ENCODE peak calls at places on chromosomes 3 and 15, in six cellular contexts. One of them, this sample, is unnamed.

GRCh38 chr3:160739079-160739478 is 17.0 kb upstream of the PPM1L start:
- DNase-seq in IMR-90: no peak
- DNase-seq in HepG2: no peak
- DNase-seq in K562: no peak
- DNase-seq in SK-N-SH: no peak
- DNase-seq in GM12878: no peak
- DNase-seq in this sample: no peak

GRCh38 chr3:14335774-14336413 is 66.5 kb upstream of the SLC6A6 start:
- DNase-seq in IMR-90: no peak
- DNase-seq in HepG2: no peak
- DNase-seq in GM12878: no peak
- DNase-seq in SK-N-SH: no peak
- DNase-seq in K562: no peak
- DNase-seq in this sample: no peak

GRCh38 chr3:190853464-190853863 is 9.0 kb downstream of the GMNC start:
- DNase-seq in HepG2: no peak
- DNase-seq in SK-N-SH: no peak
- DNase-seq in GM12878: no peak
- DNase-seq in K562: no peak
- DNase-seq in IMR-90: no peak
- DNase-seq in this sample: no peak

GRCh38 chr3:32646761-32647160 is 38.2 kb upstream of the CNOT10 start:
- DNase-seq in SK-N-SH: peak
- DNase-seq in IMR-90: no peak
- DNase-seq in GM12878: no peak
- DNase-seq in HepG2: no peak
- DNase-seq in K562: no peak
- DNase-seq in this sample: no peak

GRCh38 chr15:88719654-88720053 is 80.8 kb downstream of the ISG20 start:
- DNase-seq in SK-N-SH: no peak
- DNase-seq in HepG2: no peak
- DNase-seq in IMR-90: no peak
- DNase-seq in K562: peak
- DNase-seq in GM12878: no peak
- DNase-seq in this sample: no peak

GRCh38 chr3:152835311-152836102 is 576 bp downstream of the P2RY1 start:
- DNase-seq in IMR-90: peak
- DNase-seq in HepG2: no peak
- DNase-seq in SK-N-SH: peak
- DNase-seq in K562: peak
- DNase-seq in GM12878: no peak
- DNase-seq in this sample: peak

GRCh38 chr3:196128172-196128843 is 46.4 kb upstream of the TFRC start:
- DNase-seq in K562: no peak
- DNase-seq in HepG2: no peak
- DNase-seq in SK-N-SH: no peak
- DNase-seq in IMR-90: no peak
- DNase-seq in GM12878: no peak
- DNase-seq in this sample: no peak

GRCh38 chr3:156818890-156819289 is 7.3 kb upstream of the LEKR1 start:
- DNase-seq in IMR-90: peak
- DNase-seq in HepG2: no peak
- DNase-seq in GM12878: no peak
- DNase-seq in SK-N-SH: no peak
- DNase-seq in K562: no peak
- DNase-seq in this sample: peak

GRCh38 chr15:79172801-79173460 is 82.4 kb upstream of the RASGRF1 start:
- DNase-seq in IMR-90: no peak
- DNase-seq in K562: no peak
- DNase-seq in SK-N-SH: no peak
- DNase-seq in HepG2: no peak
- DNase-seq in GM12878: no peak
- DNase-seq in this sample: no peak
- TF ChIP-seq RFX5 in IMR-90: no peak
- TF ChIP-seq RFX5 in K562: no peak
- TF ChIP-seq RFX5 in SK-N-SH: no peak
- TF ChIP-seq RFX5 in HepG2: no peak
- TF ChIP-seq RFX5 in GM12878: no peak
- TF ChIP-seq RFX5 in this sample: no peak

DNA sequence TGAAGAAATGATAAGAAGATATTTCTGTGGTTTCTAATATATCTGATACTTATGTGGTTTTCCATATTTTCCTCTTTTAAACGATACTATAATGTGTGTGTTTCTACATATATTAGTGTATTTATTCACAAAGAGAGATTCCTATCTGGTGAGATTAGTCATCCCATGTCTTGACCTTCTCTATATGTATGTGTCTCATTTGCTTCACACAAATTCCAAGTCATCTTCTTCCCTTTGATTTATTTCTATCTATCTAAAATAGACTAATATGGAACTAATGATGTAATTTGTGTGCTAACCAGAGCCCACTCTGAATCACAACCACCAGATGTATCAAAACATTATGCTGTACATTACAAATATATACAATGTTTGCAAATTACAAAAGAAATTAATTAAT is 154.7 kb upstream of the KCNMB2 start:
- DNase-seq in K562: no peak
- DNase-seq in SK-N-SH: no peak
- DNase-seq in IMR-90: peak
- DNase-seq in HepG2: no peak
- DNase-seq in GM12878: no peak
- DNase-seq in this sample: no peak
- TF ChIP-seq SMC3 in K562: no peak
- TF ChIP-seq SMC3 in SK-N-SH: no peak
- TF ChIP-seq SMC3 in IMR-90: no peak
- TF ChIP-seq SMC3 in HepG2: no peak
- TF ChIP-seq SMC3 in GM12878: no peak
- TF ChIP-seq SMC3 in this sample: no peak

GRCh38 chr3:46860381-46861292 is 2.6 kb downstream of the MYL3 start:
- DNase-seq in K562: peak
- DNase-seq in IMR-90: no peak
- DNase-seq in GM12878: no peak
- DNase-seq in SK-N-SH: no peak
- DNase-seq in HepG2: peak
- DNase-seq in this sample: no peak
- TF ChIP-seq RFX5 in K562: no peak
- TF ChIP-seq RFX5 in IMR-90: no peak
- TF ChIP-seq RFX5 in GM12878: no peak
- TF ChIP-seq RFX5 in SK-N-SH: no peak
- TF ChIP-seq RFX5 in HepG2: no peak
- TF ChIP-seq RFX5 in this sample: no peak

GRCh38 chr3:10198226-10198625 is 33.5 kb downstream of the IRAK2 start:
- DNase-seq in IMR-90: no peak
- DNase-seq in GM12878: no peak
- DNase-seq in K562: no peak
- DNase-seq in HepG2: no peak
- DNase-seq in SK-N-SH: no peak
- DNase-seq in this sample: no peak

GRCh38 chr3:10195692-10196091 is 31.0 kb downstream of the IRAK2 start:
- DNase-seq in HepG2: no peak
- DNase-seq in K562: peak
- DNase-seq in IMR-90: no peak
- DNase-seq in GM12878: no peak
- DNase-seq in SK-N-SH: no peak
- DNase-seq in this sample: no peak

GRCh38 chr3:10198761-10199688 is 34.3 kb downstream of the IRAK2 start:
- DNase-seq in HepG2: peak
- DNase-seq in GM12878: peak
- DNase-seq in K562: peak
- DNase-seq in IMR-90: peak
- DNase-seq in SK-N-SH: no peak
- DNase-seq in this sample: peak

GRCh38 chr3:10194328-10195071 is 29.8 kb downstream of the IRAK2 start:
- DNase-seq in IMR-90: no peak
- DNase-seq in GM12878: peak
- DNase-seq in K562: peak
- DNase-seq in SK-N-SH: no peak
- DNase-seq in HepG2: no peak
- DNase-seq in this sample: no peak

GRCh38 chr3:10196389-10197052 is 31.8 kb downstream of the IRAK2 start:
- DNase-seq in K562: no peak
- DNase-seq in HepG2: no peak
- DNase-seq in SK-N-SH: no peak
- DNase-seq in GM12878: peak
- DNase-seq in IMR-90: peak
- DNase-seq in this sample: no peak
- TF ChIP-seq SMC3 in K562: no peak
- TF ChIP-seq SMC3 in HepG2: no peak
- TF ChIP-seq SMC3 in SK-N-SH: no peak
- TF ChIP-seq SMC3 in GM12878: no peak
- TF ChIP-seq SMC3 in IMR-90: no peak
- TF ChIP-seq SMC3 in this sample: no peak

GRCh38 chr3:23949784-23950183 is 4.7 kb downstream of the NR1D2 start:
- DNase-seq in IMR-90: no peak
- DNase-seq in K562: no peak
- DNase-seq in SK-N-SH: no peak
- DNase-seq in HepG2: peak
- DNase-seq in GM12878: peak
- DNase-seq in this sample: no peak
- TF ChIP-seq RFX5 in IMR-90: no peak
- TF ChIP-seq RFX5 in K562: no peak
- TF ChIP-seq RFX5 in SK-N-SH: no peak
- TF ChIP-seq RFX5 in HepG2: no peak
- TF ChIP-seq RFX5 in GM12878: no peak
- TF ChIP-seq RFX5 in this sample: no peak

GRCh38 chr3:124250053-124250452 is 258.1 kb upstream of the ROPN1 start:
- DNase-seq in HepG2: no peak
- DNase-seq in SK-N-SH: no peak
- DNase-seq in IMR-90: no peak
- DNase-seq in K562: no peak
- DNase-seq in GM12878: no peak
- DNase-seq in this sample: no peak

GRCh38 chr3:124246949-124247348 is 255.0 kb upstream of the ROPN1 start:
- DNase-seq in HepG2: peak
- DNase-seq in GM12878: no peak
- DNase-seq in K562: peak
- DNase-seq in IMR-90: peak
- DNase-seq in SK-N-SH: no peak
- DNase-seq in this sample: peak

GRCh38 chr3:124246366-124246765 is 254.4 kb upstream of the ROPN1 start:
- DNase-seq in HepG2: no peak
- DNase-seq in SK-N-SH: no peak
- DNase-seq in IMR-90: peak
- DNase-seq in GM12878: no peak
- DNase-seq in K562: no peak
- DNase-seq in this sample: no peak

GRCh38 chr3:124243253-124243859 is 251.4 kb upstream of the ROPN1 start:
- DNase-seq in HepG2: no peak
- DNase-seq in GM12878: no peak
- DNase-seq in IMR-90: no peak
- DNase-seq in K562: no peak
- DNase-seq in SK-N-SH: no peak
- DNase-seq in this sample: no peak

DNA sequence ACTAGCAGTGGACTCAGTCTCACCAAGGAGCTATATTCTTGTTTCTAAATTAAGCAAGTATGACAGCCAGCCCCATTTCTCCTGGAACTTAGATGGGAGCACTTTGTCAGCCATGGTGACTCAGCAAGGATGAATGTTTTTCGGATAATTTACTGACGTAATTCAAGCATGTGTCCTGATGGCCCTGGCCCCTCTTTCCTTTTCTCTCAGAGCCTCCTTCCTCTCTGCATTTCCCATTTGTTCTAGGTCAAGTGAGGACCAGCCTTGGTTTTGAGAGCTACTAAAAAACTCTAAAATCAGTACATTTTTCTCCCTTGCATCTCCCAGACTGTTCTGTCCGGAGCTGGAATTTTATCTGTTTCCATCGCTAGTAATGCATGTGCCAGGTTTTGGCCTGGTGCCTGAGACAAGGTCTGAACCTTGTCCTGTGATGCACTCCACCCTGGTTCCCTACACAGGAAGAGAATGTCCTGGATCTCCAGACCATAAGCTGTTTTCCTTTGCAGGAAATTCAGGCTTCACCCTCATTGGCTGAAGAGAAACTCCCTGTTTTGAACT is 256.6 kb upstream of the ROPN1 start:
- DNase-seq in K562: no peak
- DNase-seq in GM12878: no peak
- DNase-seq in SK-N-SH: peak
- DNase-seq in IMR-90: peak
- DNase-seq in HepG2: no peak
- DNase-seq in this sample: peak
- TF ChIP-seq SMC3 in K562: no peak
- TF ChIP-seq SMC3 in GM12878: no peak
- TF ChIP-seq SMC3 in SK-N-SH: no peak
- TF ChIP-seq SMC3 in IMR-90: no peak
- TF ChIP-seq SMC3 in HepG2: no peak
- TF ChIP-seq SMC3 in this sample: no peak

This sample was measured in A549.